ENCODE peak calls at places on chromosome 12, in six cellular contexts. C, S, J, E, P and O are unnamed samples.

GRCh38 chr12:1800646-1801284 is 19.6 kb upstream of the LRTM2 start:
- DNase-seq in E (peak; percentile 39), S (peak; percentile 71), J (peak; percentile 81), P (peak; percentile 56), C (no peak), O (peak; percentile 87)

GRCh38 chr12:1655225-1655788 is 26.3 kb downstream of the WNT5B start:
- DNase-seq in J (no peak), P (no peak), C (peak; percentile 70), S (no peak), E (no peak), O (no peak)

GRCh38 chr12:124898200-124898950 is 16.1 kb downstream of the UBC start:
- DNase-seq in E (no peak), C (peak; percentile 74), P (peak; percentile 75), S (no peak), J (peak; percentile 49), O (no peak)

GRCh38 chr12:41556176-41556575 is 368.1 kb downstream of the PDZRN4 start:
- DNase-seq in E (no peak), C (peak; percentile 8), S (no peak), J (no peak), P (no peak), O (no peak)

GRCh38 chr12:50057000-50057841 is at the start of gene ASIC1:
- DNase-seq in C (peak; percentile 73), P (peak; percentile 86), S (no peak), E (peak; percentile 67), J (peak; percentile 83), O (peak; percentile 93)

GRCh38 chr12:131829795-131830334 is 1.7 kb downstream of the MMP17 start:
- DNase-seq in J (no peak), S (peak; percentile 69), E (no peak), P (no peak), C (no peak), O (peak; percentile 88)

GRCh38 chr12:6083606-6084005 is 40.9 kb downstream of the VWF start:
- DNase-seq in C (no peak), E (no peak), P (no peak), S (no peak), J (no peak), O (no peak)

GRCh38 chr12:110585231-110585799 is 2.2 kb upstream of the PPTC7 start:
- DNase-seq in J (peak; percentile 82), C (peak; percentile 83), S (no peak), P (no peak), E (peak; percentile 50), O (peak; percentile 57)

GRCh38 chr12:1277905-1278304 is 286.9 kb downstream of the ERC1 start:
- DNase-seq in P (no peak), C (no peak), S (no peak), J (peak; percentile 75), E (no peak), O (no peak)

GRCh38 chr12:47362131-47362686 is 282.4 kb upstream of the AMIGO2 start:
- DNase-seq in P (no peak), C (no peak), E (no peak), J (no peak), S (no peak), O (no peak)

GRCh38 chr12:47366203-47366978 is 286.6 kb upstream of the AMIGO2 start:
- DNase-seq in S (no peak), C (no peak), E (no peak), J (no peak), P (no peak), O (no peak)

GRCh38 chr12:47360771-47361388 is 281.1 kb upstream of the AMIGO2 start:
- DNase-seq in J (no peak), C (no peak), S (no peak), E (peak; percentile 41), P (no peak), O (no peak)

GRCh38 chr12:47364251-47364650 is 284.5 kb upstream of the AMIGO2 start:
- DNase-seq in J (no peak), C (no peak), E (no peak), S (no peak), P (no peak), O (no peak)

DNA sequence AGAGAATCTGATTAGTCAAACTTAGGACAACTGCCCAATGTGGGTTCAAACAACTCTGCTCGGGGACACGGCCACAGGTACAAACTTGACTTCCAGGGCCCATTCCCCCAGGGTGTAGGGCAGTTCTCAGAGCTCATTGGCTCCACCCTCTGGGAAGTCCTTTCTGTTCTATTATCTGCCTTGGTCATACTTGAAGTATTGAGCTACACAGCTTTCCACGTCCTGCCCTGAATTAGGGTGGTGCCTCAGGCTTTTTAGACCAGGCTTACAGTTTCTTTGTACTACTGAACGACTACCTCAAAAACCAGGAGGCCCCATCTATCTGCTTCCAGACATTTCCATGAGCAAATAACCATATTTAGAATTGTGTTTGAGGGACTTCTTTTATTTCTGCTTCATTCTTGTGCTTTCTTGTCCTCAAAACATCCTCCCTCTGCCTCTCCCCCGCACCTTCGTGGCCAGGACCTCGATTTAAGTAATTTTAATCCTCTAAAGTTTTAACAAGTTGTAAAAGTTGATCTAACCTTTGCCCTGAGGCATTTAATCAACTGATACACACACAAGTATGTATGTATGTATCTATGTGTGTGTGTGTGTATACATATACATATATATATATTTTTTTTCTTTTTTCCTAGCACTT is 281.8 kb upstream of the AMIGO2 start:
- DNase-seq in C (peak; percentile 63), E (no peak), J (no peak), P (no peak), S (no peak), O (no peak)
- H3K4me3 ChIP-seq in C (no peak overlapping the region), E (no peak overlapping the region), J (no peak overlapping the region), P (no peak overlapping the region), S (no peak overlapping the region), O (no peak overlapping the region)

DNA sequence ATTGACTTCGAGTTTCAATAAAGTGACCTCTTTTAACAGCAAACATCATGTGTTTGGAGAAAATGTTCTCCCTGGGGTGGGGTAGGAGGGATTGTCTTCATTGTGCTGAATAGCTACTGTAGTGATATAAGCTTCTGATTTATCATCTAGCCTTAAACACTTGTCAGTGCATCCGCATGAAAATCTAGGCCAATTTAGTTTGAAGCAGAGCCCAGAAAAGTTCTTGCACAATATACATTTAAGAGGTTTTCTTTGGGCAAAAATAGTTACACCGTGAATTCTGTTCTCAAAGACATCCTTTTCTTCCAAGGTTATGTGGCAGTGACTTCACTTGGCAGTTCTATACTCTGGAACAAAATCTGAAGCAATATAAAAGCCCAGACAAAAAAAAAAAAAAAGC is 136.0 kb upstream of the IFNG-AS1 start:
- DNase-seq in P (no peak), E (peak; percentile 33), C (no peak), S (no peak), J (no peak), O (no peak)
- TF ChIP-seq CTCF in P (no peak), E (no peak), C (no peak), S (no peak), J (no peak), O (no peak)

GRCh38 chr12:74889563-74890236 is 319.9 kb downstream of the KCNC2 start:
- DNase-seq in C (peak; percentile 65), E (peak; percentile 60), P (no peak), S (no peak), J (no peak), O (no peak)
- H3K4me3 ChIP-seq in C (no peak overlapping the region), E (no peak overlapping the region), P (no peak overlapping the region), S (no peak overlapping the region), J (no peak overlapping the region), O (no peak overlapping the region)

GRCh38 chr12:105091495-105092206 is 7.4 kb upstream of the ALDH1L2 start:
- DNase-seq in C (no peak), E (no peak), J (no peak), S (no peak), P (no peak), O (no peak)

GRCh38 chr12:105090361-105090760 is 6.1 kb upstream of the ALDH1L2 start:
- DNase-seq in J (no peak), S (no peak), P (no peak), C (no peak), E (no peak), O (no peak)

GRCh38 chr12:105089817-105090216 is 5.6 kb upstream of the ALDH1L2 start:
- DNase-seq in P (no peak), S (no peak), E (no peak), C (no peak), J (no peak), O (no peak)

GRCh38 chr12:105092336-105092735 is 8.1 kb upstream of the ALDH1L2 start:
- DNase-seq in E (no peak), J (no peak), S (no peak), C (peak; percentile 88), P (no peak), O (no peak)
- TF ChIP-seq CTCF in E (no peak), J (no peak), S (no peak), C (peak; percentile 27), P (no peak), O (no peak)

DNA sequence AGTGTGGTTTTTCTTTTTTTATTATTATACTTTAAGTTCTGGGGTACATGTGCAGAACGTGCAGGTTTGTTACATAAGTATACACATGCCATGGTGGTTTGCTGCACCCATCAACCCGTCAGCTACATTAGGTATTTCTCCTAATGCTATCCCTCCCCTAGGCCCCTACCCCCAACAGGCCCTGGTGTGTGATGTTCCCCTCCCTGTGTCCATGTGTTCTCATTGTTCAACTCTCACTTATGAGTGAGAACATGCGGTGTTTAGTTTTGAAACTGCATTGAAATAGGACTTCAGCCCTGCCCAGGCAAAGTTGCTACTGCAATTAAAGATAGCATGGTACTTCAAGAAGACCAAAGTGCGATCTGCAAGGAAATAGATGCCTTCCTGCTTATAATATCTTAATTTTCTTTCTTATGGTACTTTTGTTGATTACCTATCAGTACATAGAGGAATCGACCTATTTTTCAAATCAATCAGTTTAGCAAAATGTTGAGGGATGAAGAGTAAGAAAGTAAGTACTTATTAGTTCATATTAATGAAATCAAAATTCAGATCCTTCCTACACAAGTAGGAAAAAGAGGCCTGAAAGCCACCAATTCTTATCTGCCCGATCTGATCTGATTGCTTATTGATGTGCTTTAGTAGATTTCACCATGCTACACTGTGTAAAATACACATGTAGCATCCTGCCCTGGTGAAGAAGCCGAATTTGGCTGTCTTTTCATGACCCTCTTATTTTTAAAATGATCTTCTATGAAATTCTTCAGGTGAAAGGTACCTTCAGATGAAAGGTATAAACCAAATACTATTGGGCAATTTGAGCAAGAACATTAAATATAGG is 1.6 kb downstream of the LTA4H start:
- DNase-seq in E (no peak), P (no peak), C (no peak), J (no peak), S (no peak), O (no peak)
- H3K4me3 ChIP-seq in E (peak overlapping the region; percentile 96), P (peak overlapping the region; percentile 87), C (peak overlapping the region; percentile 67), J (peak overlapping the region; percentile 74), S (peak overlapping the region; percentile 83), O (no peak overlapping the region)

DNA sequence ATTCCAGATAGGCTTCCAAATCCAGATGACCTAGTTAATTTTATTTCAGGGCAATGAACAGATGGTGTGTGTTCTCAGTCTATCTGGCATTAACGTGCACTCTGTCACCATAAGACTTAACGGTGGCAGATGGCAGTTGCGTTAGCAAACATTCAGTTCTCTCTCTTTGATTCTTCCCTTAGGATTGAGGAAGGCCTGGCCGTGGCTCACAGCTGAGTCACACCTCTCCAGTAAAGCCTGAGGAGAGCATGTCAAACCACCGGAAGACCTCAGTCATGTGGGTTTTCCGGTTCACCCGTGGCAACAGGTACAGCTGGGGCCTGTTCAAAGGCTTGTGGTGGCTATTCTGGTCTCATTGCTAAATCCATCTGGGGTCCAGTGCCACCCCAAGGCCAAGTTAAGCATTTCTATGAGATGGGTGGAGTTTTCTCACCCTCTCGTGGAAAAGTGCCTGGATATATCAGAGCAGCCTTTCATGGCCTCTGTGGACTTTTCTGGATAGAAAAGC is 545.1 kb upstream of the ATP2B1 start:
- DNase-seq in E (peak; percentile 89), S (peak; percentile 83), C (peak; percentile 97), P (peak; percentile 92), J (peak; percentile 2), O (peak; percentile 92)
- TF ChIP-seq CTCF in E (peak; percentile 45), S (no peak), C (no peak), P (peak; percentile 41), J (peak; percentile 38), O (no peak)